ENCODE peak calls at places on chromosomes 4 and X, in eight cellular contexts. F is body of pancreas, H is fibroblast of pulmonary artery, I is cardiac muscle cell, Z is choroid plexus epithelial cell, Y is neural crest cell, Q is astrocyte of the cerebellum, C is natural killer cell. S is an unnamed sample.
A peak's percentile ranks its signal among the peaks of the same experiment; 100 is the strongest.

GRCh38 chr4:51842167-51842553 is 793 bp upstream of the DCUN1D4 start:
- DNase-seq in F (peak; percentile 31), H (peak; percentile 38), I (peak; percentile 14), Z (peak; percentile 43), Y (no peak), Q (no peak), C (no peak), S (no peak)

GRCh38 chr4:1113311-1114009 is at the start of gene RNF212:
- DNase-seq in F (no peak), H (peak; percentile 6), I (peak; percentile 7), Z (peak; percentile 15), Y (peak; percentile 14), Q (no peak), C (no peak), S (no peak)

GRCh38 chr4:152118108-152118507 is 357.3 kb upstream of the GATB start:
- DNase-seq in F (no peak), H (no peak), I (no peak), Z (no peak), Y (no peak), Q (no peak), C (no peak), S (no peak)

GRCh38 chr4:133711817-133712216 is 489.8 kb downstream of the PABPC4L start:
- DNase-seq in F (no peak), H (peak; percentile 66), I (no peak), Z (peak; percentile 3), Y (no peak), Q (no peak), C (no peak), S (no peak)

GRCh38 chr4:142886566-142886965 is 40.5 kb upstream of the INPP4B start:
- DNase-seq in F (no peak), H (no peak), I (peak; percentile 0), Z (no peak), Y (no peak), Q (no peak), C (no peak), S (no peak)

GRCh38 chr4:5708829-5709680 is 696 bp upstream of the EVC2 start:
- DNase-seq in F (peak; percentile 18), H (no peak), I (peak; percentile 20), Z (no peak), Y (no peak), Q (no peak), C (no peak), S (no peak)

GRCh38 chr4:75714681-75715080 is 9.7 kb upstream of the USO1 start:
- DNase-seq in F (no peak), H (no peak), I (no peak), Z (no peak), Y (no peak), Q (no peak), C (no peak), S (no peak)

GRCh38 chr4:137700072-137700471 is 167.8 kb upstream of the PCDH18 start:
- DNase-seq in F (no peak), H (peak; percentile 38), I (no peak), Z (peak; percentile 36), Y (no peak), Q (peak; percentile 40), C (no peak), S (no peak)

GRCh38 chrX:40849906-40850672 is 114.7 kb upstream of the MED14 start:
- DNase-seq in F (no peak), H (no peak), I (no peak), Z (no peak), Y (no peak), Q (no peak), C (no peak), S (no peak)

GRCh38 chr4:6671648-6672047 is 22.0 kb upstream of the S100P start:
- DNase-seq in F (no peak), H (no peak), I (no peak), Z (no peak), Y (no peak), Q (no peak), C (no peak), S (no peak)

GRCh38 chr4:74501579-74501978 is 56.6 kb downstream of the AREG start:
- DNase-seq in F (no peak), H (peak; percentile 75), I (no peak), Z (peak; percentile 78), Y (no peak), Q (peak; percentile 46), C (no peak), S (no peak)

GRCh38 chr4:181416966-181417365 is 826.2 kb upstream of the TENM3 start:
- DNase-seq in F (no peak), H (no peak), I (no peak), Z (no peak), Y (no peak), Q (no peak), C (no peak), S (no peak)

GRCh38 chr4:147360301-147360700 is 120.6 kb upstream of the EDNRA start:
- DNase-seq in F (no peak), H (peak; percentile 89), I (no peak), Z (peak; percentile 96), Y (no peak), Q (peak; percentile 85), C (no peak), S (no peak)

GRCh38 chr4:186798951-186799659 is 75.4 kb upstream of the FAT1 start:
- DNase-seq in F (no peak), H (peak; percentile 80), I (no peak), Z (peak; percentile 43), Y (no peak), Q (no peak), C (no peak), S (no peak)

GRCh38 chrX:39506131-39506530 is 591.6 kb downstream of the BCOR start:
- DNase-seq in F (no peak), H (no peak), I (no peak), Z (no peak), Y (no peak), Q (no peak), C (no peak), S (no peak)

GRCh38 chrX:39507034-39507433 is 590.7 kb downstream of the BCOR start:
- DNase-seq in F (no peak), H (no peak), I (peak; percentile 23), Z (no peak), Y (no peak), Q (no peak), C (no peak), S (no peak)

GRCh38 chrX:39508300-39508692 is 589.5 kb downstream of the BCOR start:
- DNase-seq in F (no peak), H (no peak), I (no peak), Z (no peak), Y (no peak), Q (no peak), C (no peak), S (no peak)

GRCh38 chrX:39509157-39509556 is 588.6 kb downstream of the BCOR start:
- DNase-seq in F (no peak), H (no peak), I (no peak), Z (no peak), Y (no peak), Q (no peak), C (no peak), S (no peak)

DNA sequence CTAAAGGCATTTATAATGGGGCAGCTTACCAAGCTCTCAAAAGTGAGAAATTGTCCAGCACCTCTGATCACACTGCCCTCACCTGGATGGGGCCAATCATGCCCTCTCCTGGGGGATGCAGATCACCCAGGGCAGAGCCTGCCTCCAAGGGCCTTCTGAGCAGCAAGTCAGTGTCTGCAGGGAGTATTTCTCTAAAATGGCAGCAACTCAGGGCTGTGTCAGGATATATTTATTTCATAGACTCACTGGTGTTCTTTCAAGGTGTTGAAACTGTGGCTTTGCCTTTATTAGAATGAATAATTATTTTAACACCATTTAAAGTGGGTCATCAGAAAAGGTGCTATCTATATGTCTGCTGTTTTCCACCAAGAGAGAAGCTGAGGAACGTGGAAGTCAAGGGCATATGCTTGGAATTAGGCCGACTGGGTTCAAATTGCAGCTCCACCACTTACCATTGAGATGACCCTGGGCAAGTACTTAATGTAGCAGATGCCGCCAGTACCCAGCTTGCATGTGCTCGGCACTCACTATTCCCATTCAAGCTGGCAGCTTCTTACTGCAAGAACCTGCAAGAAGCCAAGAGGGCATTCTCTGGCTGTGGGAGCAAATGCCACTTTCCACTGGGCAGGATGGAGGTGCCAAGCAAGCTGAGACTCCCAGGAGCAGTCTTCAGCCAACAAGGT is 590.0 kb downstream of the BCOR start:
- DNase-seq in F (no peak), H (no peak), I (no peak), Z (no peak), Y (no peak), Q (no peak), C (no peak), S (no peak)
- TF ChIP-seq CTCF in F (no peak), H (no peak), I (no peak), Z (no peak), Y (no peak), Q (no peak), C (no peak), S (no peak)

GRCh38 chr4:102348701-102349100 is 3.4 kb upstream of the SLC39A8 start:
- DNase-seq in F (no peak), H (no peak), I (no peak), Z (no peak), Y (no peak), Q (no peak), C (no peak), S (no peak)

GRCh38 chr4:102343964-102344519 is 1.2 kb downstream of the SLC39A8 start:
- DNase-seq in F (peak; percentile 73), H (no peak), I (peak; percentile 4), Z (no peak), Y (no peak), Q (no peak), C (peak; percentile 16), S (no peak)

GRCh38 chr4:102344955-102345794 is at the start of gene SLC39A8:
- DNase-seq in F (peak; percentile 88), H (peak; percentile 88), I (peak; percentile 90), Z (peak; percentile 89), Y (peak; percentile 76), Q (peak; percentile 55), C (peak; percentile 82), S (peak; percentile 62)

GRCh38 chr4:102344520-102344954 is 745 bp downstream of the SLC39A8 start:
- DNase-seq in F (no peak), H (peak; percentile 55), I (peak; percentile 80), Z (peak; percentile 64), Y (peak; percentile 49), Q (no peak), C (peak; percentile 72), S (peak; percentile 48)

DNA sequence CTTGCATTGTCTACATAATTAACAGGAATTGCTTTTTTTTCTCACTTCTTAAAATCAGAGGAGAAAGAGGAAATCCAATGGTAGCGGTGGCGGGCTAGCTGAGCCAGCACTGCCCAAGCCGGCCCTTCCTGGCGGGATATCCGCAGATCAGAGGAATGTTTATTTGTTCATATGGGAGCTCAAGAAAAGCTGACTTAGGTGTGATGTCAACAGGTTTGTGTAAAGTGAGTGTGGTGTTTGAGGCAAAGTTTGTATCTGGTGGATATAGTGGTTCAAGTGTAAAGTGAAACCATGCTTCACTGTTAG is 466 bp upstream of the SLC39A8 start:
- DNase-seq in F (no peak), H (peak; percentile 7), I (no peak), Z (peak; percentile 33), Y (no peak), Q (no peak), C (no peak), S (no peak)
- TF ChIP-seq CTCF in F (no peak), H (no peak), I (no peak), Z (no peak), Y (no peak), Q (no peak), C (peak; percentile 58), S (peak; percentile 0)

GRCh38 chrX:14964500-14964899 is 91.3 kb downstream of the MOSPD2 start:
- DNase-seq in F (no peak), H (peak; percentile 22), I (no peak), Z (peak; percentile 46), Y (no peak), Q (no peak), C (no peak), S (no peak)
- TF ChIP-seq CTCF in F (no peak), H (peak; percentile 28), I (peak; percentile 20), Z (peak; percentile 29), Y (no peak), Q (peak; percentile 33), C (no peak), S (no peak)

GRCh38 chrX:150530821-150531220 is 37.6 kb upstream of the MTM1 start:
- DNase-seq in F (no peak), H (no peak), I (no peak), Z (no peak), Y (no peak), Q (no peak), C (no peak), S (no peak)
- TF ChIP-seq CTCF in F (no peak), H (no peak), I (no peak), Z (no peak), Y (no peak), Q (no peak), C (no peak), S (no peak)

S was measured in progenitor cell of endocrine pancreas.